ENCODE peak calls at places on chromosomes 16 and 17, in seven cellular contexts. V, R, X, E, M, P and Q are unnamed samples.

GRCh38 chr17:55086635-55087058 is 118.1 kb downstream of the STXBP4 start:
- DNase-seq in R (no peak), M (peak), X (no peak), P (peak), E (peak), V (peak), Q (peak)

GRCh38 chr17:66255112-66255511 is 25.9 kb upstream of the APOH start:
- DNase-seq in X (no peak), P (peak), R (peak), M (peak), V (peak), E (no peak), Q (peak)

GRCh38 chr17:68451650-68452354 is 5.5 kb downstream of the WIPI1 start:
- DNase-seq in P (no peak), E (no peak), M (no peak), V (no peak), R (no peak), X (no peak), Q (no peak)

GRCh38 chr16:74100405-74101316 is 196.0 kb upstream of the PSMD7 start:
- DNase-seq in X (no peak), M (no peak), P (no peak), E (no peak), V (no peak), R (no peak), Q (no peak)

GRCh38 chr16:83403751-83404150 is 404.0 kb upstream of the HSBP1 start:
- DNase-seq in X (no peak), M (no peak), P (no peak), R (no peak), E (peak), V (peak), Q (peak)

GRCh38 chr16:56192971-56193936 is 2.0 kb downstream of the GNAO1 start:
- DNase-seq in E (no peak), V (no peak), M (no peak), X (no peak), R (no peak), P (no peak), Q (no peak)

GRCh38 chr17:44707755-44708400 is 587 bp upstream of the DBF4B start:
- DNase-seq in R (no peak), P (no peak), X (no peak), E (no peak), M (no peak), V (peak), Q (no peak)

GRCh38 chr17:76523084-76524037 is 14.1 kb downstream of the CYGB start:
- DNase-seq in M (peak), P (no peak), V (peak), X (peak), R (peak), E (no peak), Q (peak)

GRCh38 chr16:1312459-1312801 is 3.0 kb downstream of the UBE2I start:
- DNase-seq in X (no peak), M (no peak), E (no peak), R (no peak), V (no peak), P (no peak), Q (no peak)

GRCh38 chr16:75653926-75654325 is 6.4 kb downstream of the TERF2IP start:
- DNase-seq in R (no peak), E (peak), X (no peak), P (peak), V (no peak), M (no peak), Q (no peak)

GRCh38 chr16:54503011-54503410 is 216.4 kb upstream of the IRX3 start:
- DNase-seq in M (no peak), P (no peak), X (no peak), R (no peak), V (no peak), E (no peak), Q (no peak)

GRCh38 chr17:43951750-43952149 is 2.0 kb downstream of the PYY start:
- DNase-seq in V (no peak), M (no peak), R (no peak), E (no peak), P (no peak), X (no peak), Q (no peak)

GRCh38 chr16:2991566-2992261 is 11.5 kb upstream of the PKMYT1 start:
- DNase-seq in M (no peak), X (no peak), P (no peak), R (no peak), E (no peak), V (no peak), Q (no peak)

GRCh38 chr16:4179020-4179419 is 62.8 kb upstream of the ADCY9 start:
- DNase-seq in X (no peak), V (no peak), R (peak), P (peak), E (no peak), M (no peak), Q (no peak)

GRCh38 chr16:89711601-89712475 is 8.9 kb downstream of the VPS9D1 start:
- DNase-seq in E (no peak), V (peak), P (peak), R (peak), M (peak), X (peak), Q (peak)

GRCh38 chr17:66951605-66951953 is 12.9 kb upstream of the CACNG4 start:
- DNase-seq in X (no peak), P (no peak), R (peak), V (no peak), E (no peak), M (no peak), Q (no peak)

GRCh38 chr17:55783684-55784245 is 32.9 kb downstream of the PCTP start:
- DNase-seq in P (peak), E (peak), M (peak), R (no peak), X (no peak), V (no peak), Q (no peak)

GRCh38 chr17:50785942-50786570 is 18.7 kb upstream of the ANKRD40CL start:
- DNase-seq in P (peak), V (peak), X (no peak), E (peak), R (no peak), M (no peak), Q (no peak)

GRCh38 chr17:44308865-44309264 is 464 bp downstream of the RUNDC3A start:
- DNase-seq in P (no peak), X (no peak), M (no peak), V (no peak), R (no peak), E (no peak), Q (no peak)

GRCh38 chr17:80070375-80071115 is 30.8 kb upstream of the GAA start:
- DNase-seq in R (no peak), M (no peak), P (no peak), E (no peak), X (no peak), V (no peak), Q (no peak)

GRCh38 chr17:65177901-65178300 is 40.7 kb downstream of the RGS9 start:
- DNase-seq in M (peak), X (no peak), V (peak), E (no peak), R (no peak), P (no peak), Q (peak)

GRCh38 chr17:82465023-82465603 is 6.6 kb downstream of the NARF start:
- DNase-seq in X (no peak), E (no peak), M (no peak), V (no peak), R (no peak), P (no peak), Q (no peak)

GRCh38 chr17:80882323-80882722 is 109.3 kb upstream of the CHMP6 start:
- DNase-seq in R (no peak), V (no peak), M (no peak), X (no peak), P (no peak), E (no peak), Q (no peak)

GRCh38 chr17:35618628-35619027 is 31.5 kb downstream of the AP2B1 start:
- DNase-seq in X (no peak), R (no peak), P (no peak), E (no peak), V (no peak), M (no peak), Q (no peak)

GRCh38 chr17:31564883-31565297 is 173.4 kb downstream of the RAB11FIP4 start:
- DNase-seq in X (no peak), V (peak), P (no peak), R (no peak), M (no peak), E (no peak), Q (peak)

GRCh38 chr16:87436225-87437172 is 44.4 kb downstream of the MAP1LC3B start:
- DNase-seq in E (no peak), X (peak), V (peak), R (no peak), M (no peak), P (no peak), Q (no peak)